ENCODE peak calls at places on chromosomes 7 and 10, in five cellular contexts. F is activated CD4-positive, alpha-beta T cell treated with anti-CD3 and anti-CD28 coated beads for 4 hours; G is activated CD8-positive, alpha-beta T cell treated with anti-CD3 and anti-CD28 coated beads for 36 hours; Y is psoas muscle; D is activated gamma-delta T cell treated with Interleukin-2 at 50 U/mL for 16 hours. Q is an unnamed sample.

GRCh38 chr10:112490543-112490942 is 43.5 kb downstream of the VTI1A start:
- DNase-seq in Y (peak; percentile 50), F (no peak), D (no peak), G (no peak), Q (peak; percentile 27)

GRCh38 chr7:125020801-125021200 is 91.2 kb upstream of the POT1 start:
- DNase-seq in F (no peak), D (no peak), G (no peak), Y (no peak), Q (no peak)

GRCh38 chr10:29671968-29672367 is 37.2 kb upstream of the SVIL start:
- DNase-seq in Y (no peak), G (no peak), D (no peak), F (no peak), Q (no peak)

GRCh38 chr7:8261711-8262695 is at the start of gene ICA1:
- DNase-seq in G (peak; percentile 33), Y (peak; percentile 70), F (no peak), D (no peak), Q (peak; percentile 7)

GRCh38 chr7:139023076-139023475 is 12.8 kb downstream of the ZC3HAV1L start:
- DNase-seq in Y (no peak), G (no peak), F (no peak), D (no peak), Q (peak; percentile 35)

GRCh38 chr7:93414574-93414973 is 159.9 kb downstream of the CALCR start:
- DNase-seq in Y (no peak), D (no peak), F (no peak), G (no peak), Q (no peak)

GRCh38 chr10:23779287-23779686 is 340.4 kb downstream of the OTUD1 start:
- DNase-seq in Y (no peak), G (no peak), F (no peak), D (no peak), Q (no peak)

GRCh38 chr7:28942158-28942557 is 16.0 kb downstream of the TRIL start:
- DNase-seq in F (no peak), D (no peak), Y (no peak), G (no peak), Q (no peak)

GRCh38 chr7:45625067-45625466 is 50.9 kb downstream of the ADCY1 start:
- DNase-seq in D (no peak), F (no peak), Y (no peak), G (no peak), Q (peak; percentile 29)

GRCh38 chr7:142181966-142182365 is 70.4 kb downstream of the MGAM2 start:
- DNase-seq in F (no peak), G (no peak), Y (no peak), D (no peak), Q (no peak)

GRCh38 chr10:62095341-62096071 is 173.1 kb downstream of the RTKN2 start:
- DNase-seq in F (no peak), Y (no peak), D (no peak), G (no peak), Q (peak; percentile 86)

GRCh38 chr7:92602352-92603088 is 12.3 kb upstream of the FAM133B start:
- DNase-seq in F (no peak), G (no peak), Y (no peak), D (no peak), Q (no peak)

GRCh38 chr7:70635633-70636032 is 496.3 kb upstream of the GALNT17 start:
- DNase-seq in Y (no peak), G (no peak), F (no peak), D (no peak), Q (no peak)

GRCh38 chr7:2950578-2950977 is 93.1 kb downstream of the CARD11 start:
- DNase-seq in D (no peak), G (no peak), Y (no peak), F (no peak), Q (no peak)

GRCh38 chr7:143929224-143929920 is 5.7 kb upstream of the OR2F2 start:
- DNase-seq in F (no peak), D (no peak), G (peak; percentile 28), Y (no peak), Q (no peak)

GRCh38 chr10:15589109-15589508 is 130.6 kb downstream of the ITGA8 start:
- DNase-seq in Y (no peak), D (no peak), F (no peak), G (no peak), Q (no peak)

GRCh38 chr7:133051066-133051465 is 30.8 kb downstream of the CHCHD3 start:
- DNase-seq in D (no peak), G (no peak), F (no peak), Y (no peak), Q (peak; percentile 11)

GRCh38 chr7:82705831-82706230 is 262.3 kb upstream of the CACNA2D1 start:
- DNase-seq in D (no peak), G (no peak), F (no peak), Y (no peak), Q (no peak)

GRCh38 chr7:73774923-73775322 is 4.9 kb upstream of the CLDN3 start:
- DNase-seq in Y (no peak), G (no peak), D (no peak), F (no peak), Q (peak; percentile 14)

GRCh38 chr10:114131094-114131493 is 42.9 kb downstream of the CCDC186 start:
- DNase-seq in F (no peak), D (no peak), G (no peak), Y (no peak), Q (no peak)

GRCh38 chr7:55733584-55733983 is 129.0 kb downstream of the SEPTIN14 start:
- DNase-seq in G (no peak), F (no peak), D (no peak), Y (no peak), Q (no peak)

GRCh38 chr10:124414077-124414476 is 4.6 kb downstream of the OAT start:
- DNase-seq in F (no peak), G (no peak), D (no peak), Y (no peak), Q (peak; percentile 83)

GRCh38 chr7:69800495-69800894 is 202.2 kb downstream of the AUTS2 start:
- DNase-seq in D (no peak), F (no peak), Y (no peak), G (no peak), Q (no peak)

GRCh38 chr7:74002474-74003017 is 25.4 kb upstream of the ELN start:
- DNase-seq in F (no peak), G (peak; percentile 48), Y (peak; percentile 66), D (peak; percentile 24), Q (peak; percentile 24)

GRCh38 chr7:140640727-140641531 is at the start of gene DENND2A:
- DNase-seq in D (no peak), G (no peak), F (no peak), Y (peak; percentile 84), Q (peak; percentile 65)

GRCh38 chr7:158139499-158139898 is 448.1 kb downstream of the PTPRN2 start:
- DNase-seq in F (no peak), D (no peak), Y (no peak), G (no peak), Q (no peak)

GRCh38 chr7:91182819-91183405 is 81.3 kb upstream of the FZD1 start:
- DNase-seq in D (no peak), F (no peak), Y (no peak), G (no peak), Q (peak; percentile 93)

GRCh38 chr7:50591480-50592438 is 26.6 kb upstream of the DDC start:
- DNase-seq in Y (no peak), G (no peak), F (no peak), D (no peak), Q (no peak)

GRCh38 chr10:124228451-124228850 is 135.1 kb upstream of the CHST15 start:
- DNase-seq in G (no peak), Y (no peak), D (no peak), F (no peak), Q (no peak)

GRCh38 chr7:142556745-142557144 is 192.5 kb upstream of the PRSS1 start:
- DNase-seq in F (peak; percentile 5), Y (peak; percentile 81), D (no peak), G (peak; percentile 25), Q (peak; percentile 99)

GRCh38 chr7:226281-226882 is 34.0 kb downstream of the FAM20C start:
- DNase-seq in Y (no peak), F (no peak), D (no peak), G (no peak), Q (no peak)